ENCODE peak calls at places on chromosome X, in five cellular contexts. C is B cell, G is A549, Y is PC-9, Q is upper lobe of right lung. W is an unnamed sample.

GRCh38 chrX:38806875-38807601 is 5.8 kb downstream of the MID1IP1 start:
- DNase-seq in C (no peak), G (no peak), Y (no peak), Q (no peak), W (no peak)

GRCh38 chrX:54358424-54359211 is 772 bp upstream of the WNK3 start:
- DNase-seq in C (peak; percentile 34), G (no peak), Y (no peak), Q (peak; percentile 75), W (peak; percentile 44)

GRCh38 chrX:19954707-19955106 is 36.2 kb downstream of the BCLAF3 start:
- DNase-seq in C (no peak), G (no peak), Y (no peak), Q (no peak), W (no peak)

GRCh38 chrX:94695910-94696309 is 1021.9 kb downstream of the FAM133A start:
- DNase-seq in C (no peak), G (no peak), Y (no peak), Q (no peak), W (no peak)

GRCh38 chrX:136797787-136798186 is 17.1 kb upstream of the ARHGEF6 start:
- DNase-seq in C (no peak), G (no peak), Y (no peak), Q (no peak), W (no peak)

GRCh38 chrX:115560211-115560977 is 580 bp upstream of the PLS3 start:
- DNase-seq in C (no peak), G (peak; percentile 60), Y (peak; percentile 86), Q (no peak), W (no peak)

GRCh38 chrX:68835468-68835867 is 6.6 kb downstream of the EFNB1 start:
- DNase-seq in C (no peak), G (no peak), Y (no peak), Q (no peak), W (no peak)

GRCh38 chrX:53186363-53186762 is 38.6 kb downstream of the KDM5C start:
- DNase-seq in C (no peak), G (no peak), Y (peak; percentile 33), Q (no peak), W (no peak)

GRCh38 chrX:11755724-11756123 is 2.3 kb upstream of the MSL3 start:
- DNase-seq in C (no peak), G (no peak), Y (no peak), Q (no peak), W (no peak)

GRCh38 chrX:2819345-2820130 is 9.2 kb upstream of the GYG2 start:
- DNase-seq in C (no peak), G (peak; percentile 67), Y (peak; percentile 23), Q (no peak), W (no peak)

GRCh38 chrX:40065291-40066046 is 32.3 kb downstream of the BCOR start:
- DNase-seq in C (no peak), G (no peak), Y (no peak), Q (peak; percentile 67), W (no peak)

GRCh38 chrX:120308558-120308957 is 2.7 kb downstream of the TMEM255A start:
- DNase-seq in C (no peak), G (no peak), Y (peak; percentile 22), Q (no peak), W (no peak)

GRCh38 chrX:3520458-3520857 is 174.0 kb upstream of the MXRA5 start:
- DNase-seq in C (no peak), G (no peak), Y (no peak), Q (no peak), W (no peak)

GRCh38 chrX:151184705-151185104 is 8.3 kb downstream of the GPR50 start:
- DNase-seq in C (no peak), G (no peak), Y (no peak), Q (no peak), W (no peak)

GRCh38 chrX:105564536-105564935 is 257.8 kb upstream of the NRK start:
- DNase-seq in C (no peak), G (no peak), Y (peak; percentile 27), Q (no peak), W (no peak)

GRCh38 chrX:134706138-134706537 is 47.9 kb upstream of the PLAC1 start:
- DNase-seq in C (no peak), G (no peak), Y (no peak), Q (no peak), W (no peak)

GRCh38 chrX:3271485-3272186 is 74.8 kb downstream of the MXRA5 start:
- DNase-seq in C (no peak), G (no peak), Y (no peak), Q (no peak), W (no peak)

GRCh38 chrX:122878269-122878668 is 305.8 kb upstream of the GRIA3 start:
- DNase-seq in C (no peak), G (no peak), Y (no peak), Q (no peak), W (no peak)

GRCh38 chrX:130083656-130084382 is 26.5 kb downstream of the ELF4 start:
- DNase-seq in C (no peak), G (no peak), Y (no peak), Q (peak; percentile 65), W (peak; percentile 40)

GRCh38 chrX:46327229-46328081 is 217.8 kb downstream of the ZNF674 start:
- DNase-seq in C (no peak), G (peak; percentile 69), Y (peak; percentile 68), Q (peak; percentile 68), W (no peak)

GRCh38 chrX:39854772-39855747 is 242.7 kb downstream of the BCOR start:
- DNase-seq in C (peak; percentile 57), G (no peak), Y (no peak), Q (no peak), W (peak; percentile 58)

GRCh38 chrX:7120578-7121219 is 26.8 kb upstream of the STS start:
- DNase-seq in C (no peak), G (no peak), Y (peak; percentile 6), Q (no peak), W (no peak)

GRCh38 chrX:69138512-69138911 is 26.7 kb downstream of the PJA1 start:
- DNase-seq in C (no peak), G (no peak), Y (no peak), Q (no peak), W (no peak)

GRCh38 chrX:103607385-103608304 is at the start of gene TCEAL3:
- DNase-seq in C (peak; percentile 66), G (peak; percentile 15), Y (peak; percentile 39), Q (peak; percentile 82), W (peak; percentile 45)

DNA sequence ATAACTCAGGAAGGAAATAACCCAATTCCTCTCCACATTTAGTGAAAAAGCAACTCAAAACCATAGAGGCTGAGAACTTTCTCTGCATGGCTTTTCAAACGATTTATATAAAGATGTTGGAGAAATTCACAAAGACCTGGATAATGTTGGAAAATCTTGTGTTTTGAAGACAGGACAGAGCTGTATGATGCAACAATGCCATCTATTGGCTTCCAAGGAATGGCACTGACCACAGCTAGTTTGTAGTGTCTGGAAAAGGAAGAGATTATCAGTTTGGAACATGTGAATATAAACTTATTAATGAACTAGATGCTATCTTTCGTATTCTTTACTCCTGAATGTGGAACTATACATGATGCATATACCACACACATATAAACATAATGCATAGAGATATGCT is 503.6 kb downstream of the IL1RAPL1 start:
- DNase-seq in C (no peak), G (no peak), Y (no peak), Q (no peak), W (no peak)
- TF ChIP-seq CTCF in C (no peak), G (peak; percentile 8), Y (no peak), Q (no peak), W (no peak)

GRCh38 chrX:17376381-17377046 is 1.5 kb downstream of the NHS start:
- DNase-seq in C (peak; percentile 25), G (peak; percentile 17), Y (peak; percentile 11), Q (no peak), W (no peak)

GRCh38 chrX:17375631-17376380 is 806 bp downstream of the NHS start:
- DNase-seq in C (peak; percentile 31), G (peak; percentile 10), Y (peak; percentile 18), Q (peak; percentile 64), W (no peak)

GRCh38 chrX:17373337-17373736 is 1.7 kb upstream of the NHS start:
- DNase-seq in C (no peak), G (no peak), Y (no peak), Q (no peak), W (no peak)

GRCh38 chrX:17375361-17375630 is 296 bp downstream of the NHS start:
- DNase-seq in C (no peak), G (peak; percentile 5), Y (no peak), Q (no peak), W (no peak)

DNA sequence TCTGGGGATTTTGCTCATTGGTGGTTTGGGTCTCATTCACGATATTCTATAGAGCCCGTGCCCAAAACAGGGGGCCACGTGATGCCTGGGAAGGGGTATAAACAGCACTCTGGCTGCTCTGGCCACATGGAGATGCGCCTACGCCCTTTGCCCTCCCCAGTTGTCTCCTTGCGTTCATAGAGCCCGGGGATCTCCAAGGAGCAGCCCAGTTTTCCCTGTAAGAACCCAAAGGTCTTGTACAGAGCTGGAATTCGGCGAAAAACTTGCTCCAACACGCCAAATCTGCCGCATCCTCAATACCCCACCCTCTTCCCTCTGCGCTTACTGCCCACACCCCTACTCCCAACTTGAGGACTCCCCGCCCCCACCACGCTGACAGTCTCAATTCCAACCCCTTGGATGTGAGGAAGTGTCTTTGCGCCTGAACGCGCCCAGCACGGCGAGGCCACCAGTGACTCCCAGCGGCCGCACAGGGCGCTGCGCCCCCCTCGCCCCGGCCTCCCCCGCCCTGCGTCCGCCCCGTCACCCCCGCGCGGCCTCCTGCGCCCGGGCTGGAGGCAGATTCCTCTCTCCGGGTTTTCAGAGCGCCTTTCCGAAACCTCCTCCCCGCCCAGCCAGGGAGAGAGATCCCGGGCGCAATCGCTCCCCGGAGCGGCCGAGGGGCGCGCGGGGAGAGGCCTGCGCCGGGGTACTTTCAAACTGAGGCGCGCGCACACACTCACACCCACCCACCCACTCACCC is at the start of gene NHS:
- DNase-seq in C (peak; percentile 47), G (peak; percentile 68), Y (peak; percentile 73), Q (peak; percentile 72), W (no peak)
- TF ChIP-seq CTCF in C (no peak), G (peak; percentile 56), Y (peak; percentile 53), Q (peak; percentile 54), W (no peak)

DNA sequence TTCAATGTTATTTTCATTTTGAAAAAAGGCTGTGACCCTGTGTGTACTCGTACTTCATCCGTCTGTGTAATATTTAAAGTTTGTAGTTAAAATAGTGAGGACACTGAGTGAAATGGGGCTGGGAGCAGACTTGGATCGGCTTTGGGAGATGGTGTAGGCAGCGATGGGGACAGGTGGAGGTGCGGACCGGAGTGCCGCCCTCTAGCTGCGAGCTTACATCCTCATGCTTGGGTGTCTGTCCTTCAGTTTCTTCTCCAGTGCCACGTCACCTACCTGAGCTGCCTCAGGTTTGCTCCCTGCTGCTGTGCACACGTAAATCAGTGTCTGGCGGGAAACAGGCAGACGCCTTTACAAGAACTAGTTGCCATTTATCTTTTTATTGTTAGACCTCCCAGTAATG is 146.1 kb downstream of the GPR143 start:
- DNase-seq in C (no peak), G (no peak), Y (no peak), Q (no peak), W (no peak)
- TF ChIP-seq CTCF in C (no peak), G (no peak), Y (no peak), Q (no peak), W (no peak)

GRCh38 chrX:154597221-154597620 is 12.3 kb downstream of the CTAG1A start:
- DNase-seq in C (no peak), G (no peak), Y (no peak), Q (no peak), W (no peak)

GRCh38 chrX:154594491-154594890 is 9.6 kb downstream of the CTAG1A start:
- DNase-seq in C (no peak), G (no peak), Y (no peak), Q (no peak), W (no peak)

GRCh38 chrX:154595559-154595958 is 10.6 kb downstream of the CTAG1A start:
- DNase-seq in C (no peak), G (no peak), Y (no peak), Q (no peak), W (no peak)

GRCh38 chrX:154598656-154599055 is 13.7 kb downstream of the CTAG1A start:
- DNase-seq in C (no peak), G (no peak), Y (no peak), Q (no peak), W (no peak)

GRCh38 chrX:154596290-154596929 is 11.5 kb downstream of the CTAG1A start:
- DNase-seq in C (no peak), G (no peak), Y (peak; percentile 96), Q (no peak), W (no peak)
- TF ChIP-seq CTCF in C (no peak), G (no peak), Y (no peak), Q (no peak), W (no peak)

W was measured in GM20000.